ENCODE peak calls at places on chromosomes 1 and 21, in eight cellular contexts. D is hepatocyte, N is K562, Z is left ventricle myocardium inferior, J is PC-3, R is cardiac muscle cell, P is glutamatergic neuron, Q is GM10248. X is an unnamed sample.

GRCh38 chr1:16521288-16521583 is 7.2 kb upstream of the RNU1-1 start:
- DNase-seq in N (no peak), P (no peak), Q (no peak), D (no peak), R (no peak), J (no peak), Z (no peak), X (no peak)

GRCh38 chr1:57019240-57019805 is 53.5 kb upstream of the C8B start:
- DNase-seq in N (no peak), Z (no peak), J (no peak), P (peak), R (no peak), D (no peak), Q (no peak), X (no peak)

GRCh38 chr1:2523191-2523890 is 3.1 kb downstream of the PANK4 start:
- DNase-seq in J (peak), D (no peak), Z (no peak), N (no peak), P (no peak), R (no peak), Q (no peak), X (no peak)

GRCh38 chr1:89085781-89086180 is 20.8 kb upstream of the GBP1 start:
- DNase-seq in R (peak), Z (no peak), J (no peak), P (no peak), D (no peak), Q (peak), N (peak), X (no peak)

GRCh38 chr1:61264825-61265242 is 182.5 kb downstream of the NFIA start:
- DNase-seq in J (no peak), D (no peak), P (no peak), Z (no peak), R (no peak), N (no peak), Q (no peak), X (no peak)

GRCh38 chr1:205678286-205679111 is 1.8 kb downstream of the SLC45A3 start:
- DNase-seq in Z (peak), J (no peak), N (peak), P (no peak), Q (no peak), R (peak), D (peak), X (no peak)

GRCh38 chr1:27832762-27833161 is 2.2 kb downstream of the PPP1R8 start:
- DNase-seq in N (no peak), J (peak), Z (no peak), P (no peak), D (no peak), Q (no peak), R (peak), X (no peak)

GRCh38 chr1:84289169-84289785 is 12.2 kb upstream of the SAMD13 start:
- DNase-seq in Z (no peak), N (no peak), Q (no peak), J (no peak), D (no peak), R (no peak), P (no peak), X (no peak)

GRCh38 chr1:234975122-234975940 is 153.3 kb downstream of the TOMM20 start:
- DNase-seq in J (peak), Q (no peak), D (peak), N (peak), P (no peak), R (peak), Z (no peak), X (no peak)

GRCh38 chr1:66940968-66941367 is 16.2 kb downstream of the MIER1 start:
- DNase-seq in Z (no peak), P (no peak), J (no peak), Q (no peak), D (peak), R (peak), N (no peak), X (no peak)

GRCh38 chr1:156893048-156893953 is at the start of gene PEAR1:
- DNase-seq in P (no peak), R (peak), Z (peak), J (no peak), N (no peak), Q (no peak), D (peak), X (peak)

GRCh38 chr1:9269721-9270120 is 23.0 kb upstream of the SPSB1 start:
- DNase-seq in N (no peak), Z (no peak), P (no peak), Q (no peak), J (no peak), D (no peak), R (no peak), X (no peak)

GRCh38 chr1:200414657-200415056 is 4.8 kb upstream of the ZNF281 start:
- DNase-seq in Z (no peak), N (no peak), J (no peak), Q (no peak), D (no peak), R (no peak), P (no peak), X (no peak)

GRCh38 chr1:214326406-214326805 is 45.4 kb downstream of the SMYD2 start:
- DNase-seq in Q (no peak), R (no peak), J (no peak), P (no peak), Z (no peak), D (no peak), N (peak), X (no peak)

GRCh38 chr1:162847839-162848453 is 13.0 kb downstream of the CCDC190 start:
- DNase-seq in R (peak), Z (peak), P (peak), Q (peak), J (peak), D (peak), N (peak), X (peak)

GRCh38 chr1:175307160-175307559 is 114.6 kb upstream of the KIAA0040 start:
- DNase-seq in N (no peak), J (no peak), Q (peak), P (no peak), Z (no peak), D (no peak), R (no peak), X (no peak)

GRCh38 chr1:184647471-184647870 is 107.2 kb downstream of the EDEM3 start:
- DNase-seq in R (no peak), J (no peak), D (no peak), Q (no peak), P (no peak), N (no peak), Z (no peak), X (no peak)

GRCh38 chr1:176566004-176566975 is 103.3 kb downstream of the PAPPA2 start:
- DNase-seq in D (no peak), P (no peak), Q (no peak), N (no peak), Z (no peak), R (no peak), J (peak), X (no peak)

GRCh38 chr1:95778217-95778616 is 544.2 kb downstream of the RWDD3 start:
- DNase-seq in Z (no peak), N (no peak), D (no peak), P (no peak), R (no peak), J (no peak), Q (no peak), X (no peak)

GRCh38 chr1:59972216-59972924 is 45.8 kb upstream of the CYP2J2 start:
- DNase-seq in R (no peak), P (no peak), Q (no peak), J (no peak), N (no peak), Z (no peak), D (no peak), X (no peak)

GRCh38 chr1:64921761-64922160 is 44.6 kb downstream of the JAK1 start:
- DNase-seq in D (no peak), R (peak), Q (no peak), Z (no peak), N (no peak), P (no peak), J (no peak), X (no peak)

GRCh38 chr1:154987326-154987725 is 4.2 kb downstream of the FLAD1 start:
- DNase-seq in D (no peak), J (no peak), N (no peak), Z (no peak), R (peak), P (no peak), Q (no peak), X (no peak)

GRCh38 chr21:37452222-37452621 is 85.6 kb downstream of the DYRK1A start:
- DNase-seq in N (no peak), J (no peak), Q (no peak), P (no peak), R (peak), Z (peak), D (peak), X (no peak)

GRCh38 chr1:232891116-232891515 is 59.3 kb upstream of the NTPCR start:
- DNase-seq in J (peak), D (no peak), Z (no peak), N (no peak), R (peak), Q (no peak), P (no peak), X (no peak)

GRCh38 chr1:119736649-119737039 is 24.9 kb downstream of the PHGDH start:
- DNase-seq in Q (no peak), Z (no peak), J (no peak), D (no peak), P (no peak), R (no peak), N (no peak), X (no peak)

GRCh38 chr1:37478890-37479254 is 4.5 kb downstream of the ZC3H12A start:
- DNase-seq in J (peak), D (no peak), N (no peak), Z (no peak), Q (no peak), P (no peak), R (peak), X (no peak)

GRCh38 chr1:4778056-4778455 is 123.6 kb downstream of the AJAP1 start:
- DNase-seq in N (peak), Z (no peak), J (peak), Q (no peak), R (peak), D (peak), P (no peak), X (peak)

GRCh38 chr21:45236481-45236880 is 51.2 kb downstream of the POFUT2 start:
- DNase-seq in D (no peak), Z (no peak), J (peak), P (no peak), R (no peak), N (no peak), Q (no peak), X (no peak)

GRCh38 chr1:92410706-92411105 is 76.0 kb downstream of the GFI1 start:
- DNase-seq in R (no peak), P (no peak), D (no peak), J (no peak), N (no peak), Z (no peak), Q (no peak), X (no peak)

GRCh38 chr1:113811353-113811887 is 856 bp downstream of the RSBN1 start:
- DNase-seq in P (peak), Q (no peak), R (peak), D (peak), J (peak), N (peak), Z (no peak), X (peak)

GRCh38 chr1:17645512-17645911 is 106.0 kb downstream of the ARHGEF10L start:
- DNase-seq in Q (no peak), R (no peak), P (no peak), D (no peak), J (no peak), Z (no peak), N (no peak), X (no peak)

GRCh38 chr1:81702903-81703302 is 97.8 kb upstream of the ADGRL2 start:
- DNase-seq in Z (no peak), Q (no peak), N (no peak), D (no peak), P (no peak), R (peak), J (peak), X (no peak)

GRCh38 chr1:240254006-240254405 is 162.3 kb downstream of the FMN2 start:
- DNase-seq in Q (no peak), P (no peak), N (no peak), Z (no peak), J (no peak), D (no peak), R (no peak), X (no peak)

GRCh38 chr1:210850556-210850955 is 283.4 kb downstream of the KCNH1 start:
- DNase-seq in J (no peak), R (no peak), D (no peak), P (no peak), Z (no peak), Q (no peak), N (no peak), X (no peak)

GRCh38 chr1:56967900-56968832 is 2.4 kb upstream of the C8B start:
- DNase-seq in Z (no peak), P (peak), Q (peak), D (peak), J (peak), N (peak), R (peak), X (peak)

GRCh38 chr1:174398246-174398645 is 49.5 kb upstream of the GPR52 start:
- DNase-seq in P (no peak), Z (no peak), Q (no peak), D (no peak), N (no peak), J (no peak), R (peak), X (no peak)

GRCh38 chr1:108758782-108759181 is 12.3 kb downstream of the STXBP3 start:
- DNase-seq in J (no peak), Q (no peak), N (no peak), Z (no peak), P (no peak), D (no peak), R (no peak), X (no peak)
- TF ChIP-seq CTCF in J (no peak), Q (no peak), N (no peak), Z (no peak), P (no peak), D (no peak), R (no peak), X (no peak)

GRCh38 chr1:170267317-170267716 is 121.6 kb downstream of the NTMT2 start:
- DNase-seq in Z (no peak), R (peak), D (no peak), N (no peak), Q (no peak), J (no peak), P (no peak), X (no peak)
- TF ChIP-seq CTCF in Z (peak), R (peak), D (no peak), N (no peak), Q (no peak), J (peak), P (no peak), X (no peak)

DNA sequence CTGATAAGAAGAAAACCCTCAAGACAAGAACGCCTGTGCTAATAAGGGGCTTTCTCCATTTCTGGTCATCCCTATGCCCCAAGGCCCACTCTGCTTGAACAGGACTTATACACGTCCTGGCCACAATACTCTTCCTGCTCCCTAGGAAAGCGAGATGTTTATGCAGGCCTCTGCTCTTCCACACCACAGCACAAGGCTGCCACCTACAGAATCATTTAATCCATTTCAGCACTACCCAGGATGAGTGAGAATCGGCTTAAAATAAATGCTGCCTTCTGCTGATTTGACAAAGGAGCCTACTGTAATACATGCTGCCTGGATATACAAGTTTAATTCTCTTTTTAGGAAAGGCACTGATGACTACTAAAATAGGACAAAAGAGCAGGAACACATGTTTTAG is 29.4 kb downstream of the FRRS1 start:
- DNase-seq in N (peak), R (peak), J (peak), Z (no peak), P (peak), D (peak), Q (no peak), X (peak)
- TF ChIP-seq CTCF in N (peak), R (peak), J (peak), Z (peak), P (peak), D (peak), Q (no peak), X (no peak)

GRCh38 chr21:15514073-15514946 is 215.5 kb upstream of the USP25 start:
- DNase-seq in D (peak), R (no peak), J (no peak), Z (no peak), Q (peak), N (no peak), P (no peak), X (no peak)
- TF ChIP-seq CTCF in D (no peak), R (no peak), J (no peak), Z (no peak), Q (no peak), N (no peak), P (no peak), X (no peak)

GRCh38 chr1:225996946-225997545 is 2.1 kb downstream of the SDE2 start:
- DNase-seq in Z (no peak), D (no peak), J (no peak), N (no peak), R (peak), P (no peak), Q (no peak), X (no peak)

GRCh38 chr1:225999912-226000337 is 782 bp upstream of the SDE2 start:
- DNase-seq in N (no peak), J (no peak), Q (peak), P (no peak), R (peak), Z (no peak), D (peak), X (no peak)

GRCh38 chr1:226001088-226001487 is 1.9 kb upstream of the SDE2 start:
- DNase-seq in N (no peak), P (no peak), R (no peak), Z (no peak), D (no peak), J (no peak), Q (no peak), X (no peak)

GRCh38 chr1:225999227-225999911 is at the start of gene SDE2:
- DNase-seq in N (peak), Q (peak), P (peak), J (peak), R (peak), Z (peak), D (peak), X (peak)

GRCh38 chr1:225998560-225999226 is 450 bp downstream of the SDE2 start:
- DNase-seq in Z (no peak), Q (no peak), R (peak), P (no peak), J (peak), D (peak), N (peak), X (no peak)
- TF ChIP-seq CTCF in Z (no peak), Q (no peak), R (no peak), P (no peak), J (no peak), D (no peak), N (no peak), X (no peak)

GRCh38 chr1:243708210-243708609 is 141.8 kb downstream of the AKT3 start:
- DNase-seq in P (no peak), J (peak), D (no peak), Q (no peak), N (no peak), Z (no peak), R (peak), X (no peak)
- TF ChIP-seq CTCF in P (no peak), J (peak), D (peak), Q (peak), N (no peak), Z (peak), R (peak), X (no peak)

DNA sequence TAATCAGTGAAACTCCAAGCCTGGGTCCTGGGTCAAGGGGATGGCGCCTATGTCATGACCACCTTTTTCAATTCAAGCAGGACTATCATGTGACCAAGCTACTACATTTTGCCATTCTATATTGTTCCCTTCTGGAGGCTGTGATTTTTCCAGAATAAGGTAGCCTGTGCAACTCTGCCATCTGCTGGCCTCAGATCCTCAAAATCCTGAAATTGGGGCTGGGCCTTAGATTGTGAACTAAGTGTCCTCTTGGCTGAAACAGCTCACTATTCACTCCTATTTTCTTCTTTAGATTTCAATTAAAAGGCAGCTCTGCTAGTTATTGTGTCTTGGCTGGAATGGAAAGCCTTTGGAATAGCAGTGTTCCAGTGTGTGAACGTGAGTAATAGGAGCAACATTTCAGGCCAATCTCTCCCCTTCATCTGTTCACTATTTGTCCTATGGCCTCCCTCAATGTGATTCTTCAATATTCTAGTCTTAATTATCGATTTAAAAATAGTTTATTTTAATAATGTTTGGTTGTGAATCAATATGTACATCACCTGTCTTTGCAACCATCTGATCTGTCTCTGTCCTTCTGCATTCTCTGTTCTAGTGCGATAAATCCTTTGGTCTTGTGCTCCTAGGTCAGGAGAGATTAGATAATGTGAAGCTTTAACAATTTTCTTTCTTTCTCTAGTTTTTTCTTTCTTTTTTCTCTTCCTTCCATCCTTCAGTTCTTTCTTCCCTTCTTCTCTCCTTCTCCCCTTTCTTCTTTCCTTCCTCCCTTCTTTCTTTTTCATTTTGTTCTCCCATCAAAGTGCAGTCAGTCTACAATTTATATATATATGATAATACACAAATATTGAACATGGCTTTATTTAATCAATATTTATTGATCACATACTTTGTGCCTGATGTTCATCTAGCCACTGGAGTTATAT is 69.8 kb downstream of the CR1 start:
- DNase-seq in R (peak), Q (no peak), P (peak), N (no peak), Z (no peak), J (peak), D (peak), X (peak)
- TF ChIP-seq CTCF in R (peak), Q (peak), P (peak), N (peak), Z (peak), J (peak), D (peak), X (peak)

DNA sequence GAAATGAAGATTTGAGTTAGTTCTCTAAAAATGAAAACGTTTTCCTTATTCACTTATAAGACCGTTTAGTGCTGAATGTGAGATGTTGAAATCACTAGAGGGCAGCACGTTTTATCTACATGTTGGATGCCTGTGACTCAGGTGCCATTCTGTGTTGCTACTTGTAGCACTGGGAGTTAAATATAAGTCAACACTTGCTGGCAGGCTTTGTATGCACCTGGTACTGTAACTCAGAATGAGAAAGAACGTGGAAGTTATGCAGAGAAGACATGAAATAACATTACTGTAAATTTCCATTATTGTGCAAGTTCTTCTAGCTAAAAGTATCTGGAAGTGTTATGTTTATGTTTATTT is 45.9 kb downstream of the MIGA1 start:
- DNase-seq in D (peak), Z (no peak), P (no peak), R (peak), N (no peak), J (peak), Q (peak), X (peak)
- TF ChIP-seq CTCF in D (peak), Z (peak), P (no peak), R (peak), N (peak), J (peak), Q (peak), X (no peak)

X was measured in endothelial cell.